ENCODE peak calls at places on chromosomes 16 and 17, in six cellular contexts. V is Calu3, C is GM20000, D is neural progenitor cell, W is left ventricle myocardium inferior, L is heart right ventricle. A is an unnamed sample.

GRCh38 chr17:82246365-82247174 is 17.7 kb downstream of the SLC16A3 start:
- DNase-seq in V (peak), W (no peak), L (no peak), D (no peak), C (peak), A (no peak)

GRCh38 chr16:68732068-68732680 is 4.9 kb upstream of the CDH1 start:
- DNase-seq in C (no peak), D (peak), L (no peak), W (no peak), V (peak), A (no peak)

GRCh38 chr16:71865173-71865863 is 18.7 kb downstream of the ZNF821 start:
- DNase-seq in L (no peak), C (no peak), V (no peak), D (no peak), W (no peak), A (no peak)

GRCh38 chr16:35798885-35799426 is 2339.5 kb downstream of the TP53TG3F start:
- DNase-seq in D (no peak), C (no peak), W (peak), L (peak), V (no peak), A (no peak)

GRCh38 chr16:88384222-88385111 is 1.7 kb downstream of the ZNF469 start:
- DNase-seq in D (no peak), W (no peak), C (no peak), L (no peak), V (no peak), A (peak)

GRCh38 chr17:34740516-34740915 is 161.1 kb downstream of the TMEM132E start:
- DNase-seq in V (no peak), W (no peak), C (no peak), L (no peak), D (no peak), A (no peak)

GRCh38 chr16:46898006-46898405 is 13.8 kb downstream of the GPT2 start:
- DNase-seq in V (no peak), W (no peak), C (no peak), D (no peak), L (peak), A (no peak)

GRCh38 chr17:48259710-48260291 is 152.2 kb downstream of the SNX11 start:
- DNase-seq in V (peak), D (peak), L (no peak), W (no peak), C (no peak), A (no peak)

GRCh38 chr16:89110641-89111040 is 17.0 kb downstream of the ACSF3 start:
- DNase-seq in V (no peak), D (no peak), W (no peak), L (no peak), C (no peak), A (peak)

GRCh38 chr17:79809530-79810137 is 12.8 kb upstream of the CBX8 start:
- DNase-seq in V (peak), W (no peak), C (no peak), L (no peak), D (peak), A (no peak)

GRCh38 chr17:79808763-79809529 is 12.1 kb upstream of the CBX8 start:
- DNase-seq in D (peak), C (peak), W (no peak), L (no peak), V (peak), A (no peak)

GRCh38 chr17:79803997-79804855 is 7.3 kb upstream of the CBX8 start:
- DNase-seq in L (no peak), D (peak), V (no peak), C (peak), W (no peak), A (peak)

GRCh38 chr17:79804856-79805696 is 8.2 kb upstream of the CBX8 start:
- DNase-seq in W (no peak), C (no peak), D (no peak), V (no peak), L (no peak), A (no peak)

DNA sequence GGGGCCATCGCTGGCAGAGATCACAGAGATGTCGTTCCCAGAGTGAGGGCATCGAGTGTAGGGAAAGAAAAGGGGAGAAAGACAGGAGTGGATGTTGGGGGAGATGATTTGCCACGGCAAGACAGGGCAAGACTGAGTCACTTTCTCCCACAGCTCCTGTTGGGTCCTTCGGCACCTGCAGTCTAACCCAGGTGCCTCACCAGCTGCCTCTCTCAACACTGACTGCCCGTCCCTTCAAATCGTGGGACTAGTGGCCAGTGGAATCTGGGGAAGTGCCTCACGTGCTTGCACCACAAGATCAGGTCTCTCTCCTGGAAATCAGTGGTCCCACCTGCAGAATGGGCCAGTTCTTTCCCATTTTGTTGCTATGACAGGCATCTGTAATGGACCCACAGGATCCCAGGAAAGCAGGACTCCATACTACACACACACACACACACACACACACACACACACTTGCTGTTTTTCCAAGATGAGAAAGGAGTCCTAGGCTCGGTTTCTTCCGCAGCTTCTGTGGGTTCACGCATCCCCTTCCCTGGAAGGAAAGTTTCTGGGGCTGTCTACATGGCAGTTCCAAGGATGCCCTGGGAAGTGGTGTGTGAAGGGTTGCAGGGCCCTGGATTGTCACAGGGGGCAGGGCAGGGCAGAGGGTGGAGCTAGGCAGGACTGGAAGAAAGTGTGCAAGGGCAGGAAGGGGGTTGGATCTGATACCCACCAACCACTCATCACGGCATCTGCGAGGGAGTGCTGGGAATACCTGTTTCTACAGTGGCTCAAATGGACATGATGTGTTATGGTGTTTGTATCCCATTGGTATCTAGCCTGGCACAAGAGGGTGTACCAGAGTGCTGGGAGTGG is 10.2 kb upstream of the CBX8 start:
- DNase-seq in V (no peak), C (no peak), D (peak), W (no peak), L (no peak), A (no peak)
- TF ChIP-seq CTCF in V (no peak), C (no peak), D (peak), W (no peak), L (no peak), A (no peak)

DNA sequence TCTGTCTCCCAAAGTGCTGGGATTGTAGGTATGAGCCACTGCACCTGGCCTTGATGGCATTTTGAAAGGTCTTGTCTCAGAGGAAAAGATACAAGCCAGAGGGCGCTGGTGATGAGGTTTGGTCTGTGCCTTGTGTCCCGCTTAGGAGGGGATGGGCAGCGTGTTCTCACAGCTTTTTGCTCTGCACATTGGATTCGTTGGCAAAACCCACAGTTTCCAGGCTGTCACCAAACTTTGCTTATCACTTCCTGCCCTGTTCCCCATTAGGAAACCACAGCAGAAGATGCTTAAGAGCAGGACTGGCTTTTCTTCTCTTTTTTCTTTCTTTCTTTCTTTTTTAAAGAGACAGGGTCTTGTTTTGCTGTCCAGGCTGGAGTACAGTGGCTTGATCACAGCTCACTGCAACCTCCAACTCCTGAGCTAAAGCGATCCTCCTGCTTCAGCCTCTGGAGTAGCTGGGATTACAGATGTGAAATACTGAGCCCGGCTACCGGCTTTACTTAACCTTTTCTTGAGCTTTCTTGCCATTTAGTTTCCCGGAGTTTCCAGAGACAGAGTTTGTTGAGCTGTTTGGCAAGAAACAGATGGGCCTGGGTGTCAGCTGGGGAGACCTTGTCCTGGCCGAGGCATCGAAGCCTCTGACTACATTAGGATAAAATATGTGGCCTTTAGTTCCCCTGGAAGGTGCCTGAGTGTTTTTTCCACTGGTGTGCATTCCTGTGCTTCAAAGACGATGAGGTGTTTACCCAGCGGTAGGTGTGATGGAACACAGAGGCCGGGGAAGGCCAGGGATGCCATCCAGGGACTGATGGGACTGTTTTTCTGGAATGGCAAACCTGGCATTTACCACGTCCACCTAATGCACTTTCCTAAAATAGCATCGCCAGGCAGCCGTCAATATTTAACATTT is 112.9 kb downstream of the ABCC1 start:
- DNase-seq in D (peak), C (peak), V (no peak), W (peak), L (no peak), A (no peak)
- TF ChIP-seq CTCF in D (peak), C (no peak), V (no peak), W (no peak), L (no peak), A (no peak)

DNA sequence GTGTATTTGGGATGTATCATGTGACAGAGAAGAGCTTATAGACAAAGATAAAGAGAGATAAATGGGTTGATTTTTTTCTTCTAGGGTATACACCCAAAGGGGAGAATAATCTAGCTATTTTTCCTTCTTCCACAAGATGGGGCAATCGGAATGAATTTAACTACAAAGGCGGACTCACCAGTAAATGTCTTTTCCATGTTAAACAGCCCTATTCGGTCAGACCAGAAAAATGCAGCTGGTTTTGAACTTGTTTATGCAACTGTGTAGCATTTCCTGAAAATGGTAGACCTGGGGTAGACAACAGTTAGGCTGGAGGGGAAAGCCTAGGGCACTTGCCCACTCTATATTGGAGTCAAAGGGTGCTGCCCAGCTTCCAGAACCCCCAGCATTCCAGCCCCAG is 477.1 kb downstream of the TOX3 start:
- DNase-seq in L (no peak), V (peak), C (no peak), D (peak), W (no peak), A (no peak)
- TF ChIP-seq CTCF in L (peak), V (peak), C (no peak), D (peak), W (peak), A (peak)

DNA sequence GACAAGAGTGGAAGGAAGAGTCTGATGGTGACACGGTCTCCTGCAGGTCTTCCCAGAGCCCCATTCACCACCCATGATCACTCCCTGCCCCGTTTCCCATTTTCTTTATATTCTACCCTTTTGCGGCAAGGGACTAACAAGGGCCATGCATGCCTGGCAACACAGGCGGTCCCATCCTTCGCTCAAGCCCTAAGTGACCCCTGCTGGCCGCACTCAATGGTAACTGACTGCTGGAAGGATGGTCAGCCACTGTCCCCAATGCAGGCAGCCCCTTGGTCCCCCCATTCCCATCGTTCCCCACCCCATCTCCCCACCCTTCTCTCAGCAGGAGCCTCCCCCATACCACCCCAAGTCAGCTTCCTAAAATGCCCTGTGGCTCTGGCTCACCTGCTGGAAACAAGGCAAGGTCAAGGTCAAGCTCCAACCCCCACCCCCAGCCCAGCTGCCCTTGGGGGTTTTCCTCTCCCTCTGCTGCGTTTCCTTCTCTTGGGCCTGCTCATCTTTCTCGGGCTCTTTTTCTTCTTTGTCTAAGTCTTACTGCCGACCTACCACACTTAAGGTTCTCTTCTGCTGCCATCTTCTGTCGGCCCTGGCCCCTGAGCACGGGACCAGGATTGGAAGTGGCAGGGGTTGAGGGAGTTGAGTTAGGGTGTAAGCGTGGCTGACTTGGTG is 116.0 kb downstream of the RPTOR start:
- DNase-seq in V (no peak), D (no peak), W (no peak), L (no peak), C (no peak), A (no peak)
- TF ChIP-seq CTCF in V (no peak), D (peak), W (no peak), L (no peak), C (no peak), A (no peak)

DNA sequence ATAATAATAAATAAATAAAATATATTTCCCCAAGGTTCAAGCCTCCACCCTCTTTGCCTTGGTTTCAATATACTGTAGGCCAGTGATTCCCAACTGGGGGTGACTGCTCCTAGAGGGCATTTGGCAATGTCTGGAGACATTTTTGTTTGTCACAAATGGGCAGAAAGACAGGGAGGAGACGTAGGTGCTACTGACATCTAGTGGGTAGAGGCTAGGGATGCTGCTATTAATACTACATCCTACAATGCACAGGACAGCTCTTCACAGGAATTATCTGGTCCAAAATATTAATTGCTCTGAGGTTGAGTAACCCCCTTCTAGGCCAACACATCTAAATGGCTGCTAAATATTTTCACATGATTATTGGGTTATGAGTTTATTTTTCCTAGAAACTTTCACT is 12.8 kb upstream of the PRR14 start:
- DNase-seq in D (peak), L (no peak), C (no peak), W (no peak), V (peak), A (no peak)
- TF ChIP-seq CTCF in D (peak), L (peak), C (peak), W (peak), V (peak), A (no peak)

GRCh38 chr17:65990593-65990992 is 201.3 kb downstream of the CEP112 start:
- DNase-seq in V (no peak), D (no peak), C (no peak), L (peak), W (peak), A (no peak)

GRCh38 chr17:65985571-65985970 is 206.4 kb downstream of the CEP112 start:
- DNase-seq in D (no peak), L (no peak), C (no peak), V (no peak), W (no peak), A (no peak)

GRCh38 chr17:65984299-65984698 is 207.6 kb downstream of the CEP112 start:
- DNase-seq in C (no peak), L (no peak), V (no peak), D (no peak), W (no peak), A (no peak)

GRCh38 chr17:65988451-65988850 is 203.5 kb downstream of the CEP112 start:
- DNase-seq in C (no peak), W (no peak), D (no peak), L (no peak), V (no peak), A (no peak)

GRCh38 chr17:65987988-65988387 is 203.9 kb downstream of the CEP112 start:
- DNase-seq in C (no peak), D (peak), L (no peak), V (peak), W (no peak), A (no peak)
- TF ChIP-seq CTCF in C (peak), D (peak), L (peak), V (peak), W (peak), A (peak)

GRCh38 chr16:180101-180920 is at the start of gene HBQ1:
- DNase-seq in V (no peak), C (peak), W (peak), D (peak), L (peak), A (peak)
- TF ChIP-seq CTCF in V (no peak), C (peak), W (peak), D (peak), L (peak), A (peak)

DNA sequence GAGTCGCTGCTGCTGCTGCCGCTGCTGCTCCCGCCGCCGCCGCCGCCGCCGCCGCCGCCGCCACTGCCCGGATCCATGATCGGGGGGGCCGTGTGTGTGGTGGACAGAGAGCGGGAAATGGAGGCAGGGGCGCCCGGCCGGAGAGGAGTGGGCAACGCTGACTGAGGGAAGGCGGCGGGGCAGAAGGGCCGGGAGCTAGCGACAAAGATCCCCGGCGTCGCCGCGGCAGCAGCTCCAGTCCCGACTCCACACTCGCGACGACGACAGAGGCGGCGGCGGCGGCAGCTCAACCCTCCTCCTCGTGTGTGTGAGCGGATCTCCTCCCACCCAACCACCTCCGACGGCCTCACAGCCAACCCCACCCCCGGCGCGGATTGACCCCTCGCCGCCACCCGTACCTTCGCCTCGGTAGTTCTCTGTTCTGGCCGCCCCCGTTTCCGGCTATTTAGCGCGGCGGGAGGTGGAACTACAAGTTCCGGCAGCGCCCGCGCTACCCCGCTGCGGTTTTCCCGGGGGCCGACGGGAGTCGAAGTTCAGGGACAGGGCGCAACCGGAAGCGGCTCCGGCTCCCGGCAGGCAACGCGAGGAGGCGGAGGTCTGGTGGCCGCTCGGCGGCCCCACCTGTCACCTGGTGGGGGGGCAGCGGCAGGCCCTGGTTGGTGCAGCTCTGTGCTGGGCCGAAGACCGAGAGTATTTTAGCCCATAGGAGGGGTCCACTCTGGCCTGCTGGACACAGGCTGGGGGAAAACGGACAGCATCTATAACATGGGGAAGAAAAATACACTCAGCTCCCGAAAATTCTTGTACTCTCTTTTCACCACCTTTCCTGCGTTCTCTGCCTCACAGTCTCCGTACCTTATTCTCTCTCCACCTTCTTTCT is at the start of gene GSPT1:
- DNase-seq in C (peak), D (peak), W (peak), L (peak), V (peak), A (peak)
- TF ChIP-seq CTCF in C (no peak), D (no peak), W (peak), L (no peak), V (no peak), A (peak)